ENCODE peak calls at places on chromosomes 12 and 14, in six cellular contexts. R is H1, G is left ventricle myocardium inferior, B is mammary epithelial cell, L is tibial artery, Y is tibial nerve. T is an unnamed sample.
A peak's percentile ranks its signal among the peaks of the same experiment; 100 is the strongest.

GRCh38 chr12:50550530-50551223 is 45.9 kb downstream of the DIP2B start:
- DNase-seq in G (no peak), L (no peak), Y (no peak), R (no peak), B (peak; percentile 71), T (peak; percentile 41)

GRCh38 chr14:38583471-38583870 is 327.6 kb upstream of the CLEC14A start:
- DNase-seq in G (no peak), B (no peak), Y (no peak), R (no peak), L (no peak), T (no peak)

GRCh38 chr14:100531152-100531551 is 56.1 kb downstream of the BEGAIN start:
- DNase-seq in B (no peak), G (peak; percentile 1), R (no peak), L (peak; percentile 54), Y (peak; percentile 2), T (no peak)

GRCh38 chr14:72776701-72777255 is 117.1 kb downstream of the DPF3 start:
- DNase-seq in L (no peak), B (no peak), Y (no peak), R (no peak), G (no peak), T (no peak)

GRCh38 chr12:105922670-105923102 is 216.1 kb downstream of the NUAK1 start:
- DNase-seq in L (no peak), G (no peak), Y (no peak), R (no peak), B (peak; percentile 69), T (peak; percentile 78)

GRCh38 chr14:39467889-39468524 is 35.8 kb upstream of the FBXO33 start:
- DNase-seq in R (peak; percentile 33), L (no peak), B (peak; percentile 26), G (no peak), Y (no peak), T (peak; percentile 32)

GRCh38 chr14:101858791-101859537 is 97.5 kb downstream of the PPP2R5C start:
- DNase-seq in L (no peak), R (no peak), G (peak; percentile 40), B (no peak), Y (no peak), T (no peak)

GRCh38 chr14:69574266-69574953 is at the start of gene CCDC177:
- DNase-seq in B (peak; percentile 48), G (no peak), L (no peak), R (no peak), Y (no peak), T (peak; percentile 22)

GRCh38 chr14:51507556-51508511 is 143.9 kb upstream of the FRMD6 start:
- DNase-seq in G (peak; percentile 66), L (peak; percentile 93), B (peak; percentile 61), R (no peak), Y (peak; percentile 56), T (peak; percentile 90)

GRCh38 chr14:96917442-96917963 is 120.3 kb downstream of the VRK1 start:
- DNase-seq in G (no peak), L (no peak), R (no peak), B (no peak), Y (no peak), T (no peak)

GRCh38 chr14:105475916-105476845 is 1.6 kb downstream of the CRIP2 start:
- DNase-seq in L (peak; percentile 93), R (no peak), B (peak; percentile 29), Y (no peak), G (peak; percentile 75), T (peak; percentile 43)

GRCh38 chr12:32270818-32271710 is 128.3 kb upstream of the FGD4 start:
- DNase-seq in R (no peak), B (no peak), L (no peak), Y (no peak), G (no peak), T (peak; percentile 17)

GRCh38 chr14:73666583-73666982 is 21.8 kb downstream of the DNAL1 start:
- DNase-seq in Y (no peak), R (no peak), L (no peak), G (no peak), B (no peak), T (no peak)

GRCh38 chr14:103868242-103868897 is 21.0 kb upstream of the PPP1R13B start:
- DNase-seq in R (no peak), B (peak; percentile 91), L (no peak), Y (no peak), G (no peak), T (no peak)

GRCh38 chr12:12803186-12803585 is 10.0 kb upstream of the DDX47 start:
- DNase-seq in R (no peak), L (peak; percentile 76), Y (peak; percentile 44), B (peak; percentile 100), G (no peak), T (peak; percentile 74)

GRCh38 chr12:10331642-10332239 is 24.1 kb downstream of the KLRD1 start:
- DNase-seq in R (no peak), Y (no peak), G (no peak), B (peak; percentile 36), L (no peak), T (peak; percentile 57)

GRCh38 chr12:106247731-106248176 is at the start of gene CKAP4:
- DNase-seq in L (peak; percentile 92), B (peak; percentile 37), R (no peak), Y (peak; percentile 59), G (peak; percentile 86), T (peak; percentile 85)

GRCh38 chr14:76919811-76920571 is 93.8 kb downstream of the LRRC74A start:
- DNase-seq in R (no peak), G (peak; percentile 48), L (peak; percentile 74), B (peak; percentile 27), Y (no peak), T (peak; percentile 87)

GRCh38 chr12:68559984-68560822 is 50.5 kb upstream of the RAP1B start:
- DNase-seq in B (no peak), L (no peak), G (peak; percentile 34), R (no peak), Y (peak; percentile 17), T (peak; percentile 65)

GRCh38 chr14:79924583-79924982 is 286.7 kb downstream of the DIO2 start:
- DNase-seq in L (no peak), B (no peak), G (no peak), R (no peak), Y (no peak), T (no peak)

GRCh38 chr14:64080452-64080851 is 213.7 kb downstream of the ESR2 start:
- DNase-seq in L (no peak), Y (no peak), B (peak; percentile 32), R (no peak), G (no peak), T (no peak)

GRCh38 chr14:32370720-32371119 is 41.6 kb downstream of the AKAP6 start:
- DNase-seq in G (no peak), Y (no peak), R (no peak), B (peak; percentile 86), L (no peak), T (peak; percentile 79)

GRCh38 chr12:12592930-12593329 is 18.7 kb upstream of the CREBL2 start:
- DNase-seq in Y (no peak), R (no peak), G (no peak), L (no peak), B (no peak), T (peak; percentile 58)

GRCh38 chr12:25276199-25276937 is 25.6 kb upstream of the KRAS start:
- DNase-seq in R (no peak), L (no peak), Y (peak; percentile 27), G (no peak), B (peak; percentile 93), T (peak; percentile 64)

GRCh38 chr12:125310461-125310860 is 245.2 kb downstream of the AACS start:
- DNase-seq in B (no peak), L (no peak), R (no peak), Y (no peak), G (no peak), T (no peak)

GRCh38 chr12:8687846-8688601 is 9.8 kb upstream of the RIMKLB start:
- DNase-seq in G (no peak), R (no peak), L (peak; percentile 84), B (peak; percentile 79), Y (peak; percentile 44), T (peak; percentile 83)

GRCh38 chr12:45273717-45274271 is 57.9 kb downstream of the ANO6 start:
- DNase-seq in Y (peak; percentile 38), R (no peak), L (peak; percentile 74), B (peak; percentile 96), G (no peak), T (peak; percentile 94)

GRCh38 chr12:30885321-30885720 is 41.2 kb upstream of the TSPAN11 start:
- DNase-seq in R (no peak), Y (no peak), G (no peak), B (no peak), L (no peak), T (no peak)

GRCh38 chr12:30880813-30881212 is 45.7 kb upstream of the TSPAN11 start:
- DNase-seq in R (no peak), Y (no peak), G (no peak), B (no peak), L (no peak), T (no peak)

GRCh38 chr12:30880061-30880460 is 46.5 kb upstream of the TSPAN11 start:
- DNase-seq in B (no peak), Y (no peak), L (no peak), G (no peak), R (no peak), T (no peak)

GRCh38 chr12:30884804-30885203 is 41.7 kb upstream of the TSPAN11 start:
- DNase-seq in Y (no peak), B (no peak), R (no peak), G (no peak), L (no peak), T (no peak)

GRCh38 chr12:30882706-30883105 is 43.8 kb upstream of the TSPAN11 start:
- DNase-seq in G (no peak), L (no peak), R (no peak), Y (no peak), B (no peak), T (peak; percentile 24)
- TF ChIP-seq CTCF in G (no peak), L (no peak), R (no peak), Y (no peak), B (no peak), T (peak; percentile 43)

GRCh38 chr12:102918840-102919239 is 1.8 kb upstream of the PAH start:
- DNase-seq in G (no peak), R (no peak), B (no peak), Y (no peak), L (no peak), T (no peak)
- H3K4me3 ChIP-seq in G (no peak overlapping the region), R (no peak overlapping the region), B (no peak overlapping the region), Y (no peak overlapping the region), L (no peak overlapping the region), T (no peak overlapping the region)

GRCh38 chr12:30823764-30824163 is 69.0 kb upstream of the CAPRIN2 start:
- DNase-seq in B (no peak), R (no peak), G (no peak), L (no peak), Y (no peak), T (no peak)

GRCh38 chr12:30822385-30823139 is 67.8 kb upstream of the CAPRIN2 start:
- DNase-seq in G (peak; percentile 68), R (no peak), L (peak; percentile 81), B (peak; percentile 22), Y (peak; percentile 47), T (peak; percentile 27)

GRCh38 chr12:30824311-30824710 is 69.6 kb upstream of the CAPRIN2 start:
- DNase-seq in L (no peak), G (no peak), B (no peak), Y (no peak), R (no peak), T (no peak)

GRCh38 chr12:30825341-30825740 is 70.6 kb upstream of the CAPRIN2 start:
- DNase-seq in G (no peak), B (no peak), Y (no peak), R (no peak), L (no peak), T (no peak)

GRCh38 chr12:30823140-30823669 is 68.5 kb upstream of the CAPRIN2 start:
- DNase-seq in G (peak; percentile 31), B (no peak), L (no peak), R (no peak), Y (no peak), T (no peak)
- TF ChIP-seq CTCF in G (peak; percentile 28), B (no peak), L (no peak), R (no peak), Y (peak; percentile 23), T (no peak)

GRCh38 chr12:27063250-27063851 is 19.0 kb downstream of the C12orf71 start:
- DNase-seq in L (no peak), R (no peak), Y (no peak), B (no peak), G (no peak), T (no peak)
- H3K4me3 ChIP-seq in L (no peak overlapping the region), R (no peak overlapping the region), Y (no peak overlapping the region), B (no peak overlapping the region), G (no peak overlapping the region), T (no peak overlapping the region)

T was measured in AG10803.